ENCODE peak calls at places on chromosomes 5 and 9, in four cellular contexts. One of them, this sample, is unnamed.

GRCh38 chr5:17426104-17426739 is 71.8 kb upstream of the TAF11L2 start:
- DNase-seq in Jurkat, Clone E6-1: no peak
- DNase-seq in CD4-positive, CD25-positive, alpha-beta regulatory T cell: no peak
- DNase-seq in skeletal muscle cell: no peak
- DNase-seq in this sample: no peak

GRCh38 chr5:129271309-129271708 is 176.8 kb downstream of the ISOC1 start:
- DNase-seq in CD4-positive, CD25-positive, alpha-beta regulatory T cell: no peak
- DNase-seq in skeletal muscle cell: no peak
- DNase-seq in Jurkat, Clone E6-1: peak; percentile 16
- DNase-seq in this sample: peak; percentile 2

GRCh38 chr5:94691947-94692346 is 73.5 kb downstream of the SLF1 start:
- DNase-seq in skeletal muscle cell: peak; percentile 78
- DNase-seq in CD4-positive, CD25-positive, alpha-beta regulatory T cell: no peak
- DNase-seq in Jurkat, Clone E6-1: no peak
- DNase-seq in this sample: peak; percentile 26

GRCh38 chr5:102603670-102604069 is 104.9 kb upstream of the SLCO6A1 start:
- DNase-seq in CD4-positive, CD25-positive, alpha-beta regulatory T cell: no peak
- DNase-seq in Jurkat, Clone E6-1: no peak
- DNase-seq in skeletal muscle cell: no peak
- DNase-seq in this sample: no peak

GRCh38 chr9:116555556-116556180 is 131.4 kb upstream of the TRIM32 start:
- DNase-seq in skeletal muscle cell: no peak
- DNase-seq in Jurkat, Clone E6-1: no peak
- DNase-seq in CD4-positive, CD25-positive, alpha-beta regulatory T cell: no peak
- DNase-seq in this sample: no peak

GRCh38 chr5:139394123-139394653 is 716 bp downstream of the PROB1 start:
- DNase-seq in CD4-positive, CD25-positive, alpha-beta regulatory T cell: peak; percentile 38
- DNase-seq in skeletal muscle cell: no peak
- DNase-seq in Jurkat, Clone E6-1: no peak
- DNase-seq in this sample: peak; percentile 84

GRCh38 chr5:142894749-142895148 is 124.6 kb downstream of the ARHGAP26 start:
- DNase-seq in CD4-positive, CD25-positive, alpha-beta regulatory T cell: no peak
- DNase-seq in skeletal muscle cell: peak; percentile 40
- DNase-seq in Jurkat, Clone E6-1: no peak
- DNase-seq in this sample: peak; percentile 64

GRCh38 chr9:68719847-68720246 is 14.8 kb downstream of the PIP5K1B start:
- DNase-seq in skeletal muscle cell: no peak
- DNase-seq in Jurkat, Clone E6-1: no peak
- DNase-seq in CD4-positive, CD25-positive, alpha-beta regulatory T cell: no peak
- DNase-seq in this sample: no peak

GRCh38 chr5:59036274-59036961 is 453.5 kb downstream of the RAB3C start:
- DNase-seq in CD4-positive, CD25-positive, alpha-beta regulatory T cell: peak; percentile 3
- DNase-seq in Jurkat, Clone E6-1: no peak
- DNase-seq in skeletal muscle cell: peak; percentile 98
- DNase-seq in this sample: peak; percentile 97

GRCh38 chr9:114300846-114301797 is 21.8 kb upstream of the ORM1 start:
- DNase-seq in Jurkat, Clone E6-1: no peak
- DNase-seq in CD4-positive, CD25-positive, alpha-beta regulatory T cell: no peak
- DNase-seq in skeletal muscle cell: no peak
- DNase-seq in this sample: no peak

GRCh38 chr5:173620784-173621183 is 4.3 kb upstream of the BOD1 start:
- DNase-seq in skeletal muscle cell: no peak
- DNase-seq in CD4-positive, CD25-positive, alpha-beta regulatory T cell: no peak
- DNase-seq in Jurkat, Clone E6-1: no peak
- DNase-seq in this sample: no peak

GRCh38 chr9:93254061-93254481 is 70.1 kb downstream of the WNK2 start:
- DNase-seq in skeletal muscle cell: no peak
- DNase-seq in Jurkat, Clone E6-1: no peak
- DNase-seq in CD4-positive, CD25-positive, alpha-beta regulatory T cell: no peak
- DNase-seq in this sample: no peak

GRCh38 chr9:35907732-35908483 is 1.4 kb upstream of the SPAAR start:
- DNase-seq in Jurkat, Clone E6-1: no peak
- DNase-seq in CD4-positive, CD25-positive, alpha-beta regulatory T cell: no peak
- DNase-seq in skeletal muscle cell: peak; percentile 99
- DNase-seq in this sample: peak; percentile 92

GRCh38 chr5:170603578-170604565 is 100.1 kb downstream of the KCNIP1 start:
- DNase-seq in Jurkat, Clone E6-1: peak; percentile 32
- DNase-seq in CD4-positive, CD25-positive, alpha-beta regulatory T cell: no peak
- DNase-seq in skeletal muscle cell: no peak
- DNase-seq in this sample: no peak

GRCh38 chr5:172740483-172741205 is 30.4 kb downstream of the DUSP1 start:
- DNase-seq in skeletal muscle cell: peak; percentile 78
- DNase-seq in CD4-positive, CD25-positive, alpha-beta regulatory T cell: no peak
- DNase-seq in Jurkat, Clone E6-1: no peak
- DNase-seq in this sample: peak; percentile 88

DNA sequence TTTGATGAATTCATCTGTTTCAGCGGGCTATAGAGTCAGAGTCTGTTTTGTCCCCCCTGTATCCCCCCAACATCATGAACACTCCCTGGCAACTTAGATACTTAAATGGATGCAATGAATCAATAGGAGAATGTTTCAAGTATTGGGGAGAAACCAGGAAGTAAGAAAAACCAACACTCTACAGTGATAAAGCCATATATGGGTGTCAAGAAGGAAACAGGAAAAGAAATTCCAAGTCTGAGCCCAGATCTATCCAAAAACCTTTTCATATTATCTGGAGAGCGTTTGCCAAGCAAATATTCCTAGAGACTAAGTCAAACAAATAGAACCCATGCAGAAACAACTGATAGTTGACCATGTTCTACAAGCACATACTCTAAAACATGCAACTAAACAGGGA is 2.3 kb upstream of the GNAQ start:
- DNase-seq in CD4-positive, CD25-positive, alpha-beta regulatory T cell: no peak
- DNase-seq in Jurkat, Clone E6-1: no peak
- DNase-seq in skeletal muscle cell: no peak
- DNase-seq in this sample: no peak
- H3K4me3 ChIP-seq in CD4-positive, CD25-positive, alpha-beta regulatory T cell: peak overlapping the region; percentile 82
- H3K4me3 ChIP-seq in Jurkat, Clone E6-1: no peak overlapping the region
- H3K4me3 ChIP-seq in skeletal muscle cell: no peak overlapping the region
- H3K4me3 ChIP-seq in this sample: no peak overlapping the region

GRCh38 chr5:180832638-180833068 is 28.4 kb downstream of the ZFP62 start:
- DNase-seq in CD4-positive, CD25-positive, alpha-beta regulatory T cell: no peak
- DNase-seq in skeletal muscle cell: no peak
- DNase-seq in Jurkat, Clone E6-1: peak; percentile 18
- DNase-seq in this sample: no peak
- H3K4me3 ChIP-seq in CD4-positive, CD25-positive, alpha-beta regulatory T cell: peak overlapping the region; percentile 85
- H3K4me3 ChIP-seq in skeletal muscle cell: no peak overlapping the region
- H3K4me3 ChIP-seq in Jurkat, Clone E6-1: no peak overlapping the region
- H3K4me3 ChIP-seq in this sample: peak overlapping the region; percentile 97

GRCh38 chr5:34996236-34996635 is 51.5 kb downstream of the AGXT2 start:
- DNase-seq in CD4-positive, CD25-positive, alpha-beta regulatory T cell: no peak
- DNase-seq in skeletal muscle cell: no peak
- DNase-seq in Jurkat, Clone E6-1: no peak
- DNase-seq in this sample: no peak
- H3K4me3 ChIP-seq in CD4-positive, CD25-positive, alpha-beta regulatory T cell: no peak overlapping the region
- H3K4me3 ChIP-seq in skeletal muscle cell: no peak overlapping the region
- H3K4me3 ChIP-seq in Jurkat, Clone E6-1: no peak overlapping the region
- H3K4me3 ChIP-seq in this sample: no peak overlapping the region

GRCh38 chr9:136132500-136133050 is 13.9 kb upstream of the TMEM250 start:
- DNase-seq in Jurkat, Clone E6-1: no peak
- DNase-seq in CD4-positive, CD25-positive, alpha-beta regulatory T cell: no peak
- DNase-seq in skeletal muscle cell: no peak
- DNase-seq in this sample: no peak

GRCh38 chr9:136131629-136132499 is 13.2 kb upstream of the TMEM250 start:
- DNase-seq in Jurkat, Clone E6-1: no peak
- DNase-seq in CD4-positive, CD25-positive, alpha-beta regulatory T cell: no peak
- DNase-seq in skeletal muscle cell: no peak
- DNase-seq in this sample: no peak

GRCh38 chr9:136135326-136136126 is 16.9 kb upstream of the TMEM250 start:
- DNase-seq in Jurkat, Clone E6-1: no peak
- DNase-seq in CD4-positive, CD25-positive, alpha-beta regulatory T cell: no peak
- DNase-seq in skeletal muscle cell: no peak
- DNase-seq in this sample: no peak

GRCh38 chr9:136133959-136134484 is 15.3 kb upstream of the TMEM250 start:
- DNase-seq in skeletal muscle cell: no peak
- DNase-seq in CD4-positive, CD25-positive, alpha-beta regulatory T cell: no peak
- DNase-seq in Jurkat, Clone E6-1: no peak
- DNase-seq in this sample: no peak

GRCh38 chr9:136133191-136133958 is 14.7 kb upstream of the TMEM250 start:
- DNase-seq in CD4-positive, CD25-positive, alpha-beta regulatory T cell: peak; percentile 27
- DNase-seq in skeletal muscle cell: no peak
- DNase-seq in Jurkat, Clone E6-1: no peak
- DNase-seq in this sample: no peak
- H3K4me3 ChIP-seq in CD4-positive, CD25-positive, alpha-beta regulatory T cell: no peak overlapping the region
- H3K4me3 ChIP-seq in skeletal muscle cell: peak overlapping the region; percentile 47
- H3K4me3 ChIP-seq in Jurkat, Clone E6-1: no peak overlapping the region
- H3K4me3 ChIP-seq in this sample: peak overlapping the region; percentile 11

DNA sequence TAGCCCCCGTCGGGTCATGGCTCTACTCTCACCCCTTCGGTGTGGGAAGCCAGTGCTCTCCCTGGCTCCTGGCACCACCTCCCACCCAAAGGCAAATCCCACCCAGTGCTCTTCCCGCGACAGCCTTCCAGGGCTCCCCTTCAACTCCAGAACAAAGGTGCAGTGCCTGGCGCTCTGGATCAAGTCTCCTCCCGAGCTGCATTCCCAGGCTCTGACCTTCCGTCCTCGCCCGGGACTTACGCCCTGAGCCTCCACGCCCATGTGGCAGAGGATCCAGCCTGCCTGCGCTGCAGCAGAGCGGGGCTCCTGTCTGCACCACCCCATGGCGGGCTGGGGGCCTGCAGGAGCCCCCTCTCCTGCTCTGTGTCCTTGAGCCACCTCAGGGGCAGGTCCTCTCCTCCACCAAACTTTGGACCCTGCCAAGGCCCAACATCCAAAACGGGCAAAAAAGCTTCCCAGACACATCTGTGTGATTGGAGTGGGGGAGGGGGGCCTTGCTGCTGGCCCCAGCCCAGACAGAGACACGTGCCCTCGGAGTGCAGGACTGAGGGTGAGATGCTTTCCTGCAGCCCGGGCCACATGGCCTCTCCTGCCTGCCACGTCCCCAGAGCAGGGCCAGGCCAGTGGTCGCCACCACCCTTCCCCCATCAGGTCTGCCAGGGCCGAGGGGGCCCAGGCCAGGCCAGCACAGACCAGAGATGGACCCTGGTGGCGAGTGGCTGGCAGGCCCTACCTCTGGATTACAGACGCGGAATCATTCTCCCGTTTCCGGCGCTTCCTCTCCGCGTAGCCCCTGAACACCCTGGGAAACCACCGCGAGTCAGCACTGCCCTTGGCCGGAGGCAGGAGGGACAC is 4.4 kb downstream of the NSMF start:
- DNase-seq in CD4-positive, CD25-positive, alpha-beta regulatory T cell: no peak
- DNase-seq in Jurkat, Clone E6-1: no peak
- DNase-seq in skeletal muscle cell: no peak
- DNase-seq in this sample: peak; percentile 52
- H3K4me3 ChIP-seq in CD4-positive, CD25-positive, alpha-beta regulatory T cell: no peak overlapping the region
- H3K4me3 ChIP-seq in Jurkat, Clone E6-1: peak overlapping the region; percentile 37
- H3K4me3 ChIP-seq in skeletal muscle cell: peak overlapping the region; percentile 21
- H3K4me3 ChIP-seq in this sample: no peak overlapping the region

GRCh38 chr5:88879724-88880123 is 3.3 kb downstream of the MEF2C start:
- DNase-seq in skeletal muscle cell: no peak
- DNase-seq in CD4-positive, CD25-positive, alpha-beta regulatory T cell: no peak
- DNase-seq in Jurkat, Clone E6-1: no peak
- DNase-seq in this sample: no peak

GRCh38 chr5:88877826-88878225 is 5.2 kb downstream of the MEF2C start:
- DNase-seq in Jurkat, Clone E6-1: no peak
- DNase-seq in CD4-positive, CD25-positive, alpha-beta regulatory T cell: no peak
- DNase-seq in skeletal muscle cell: no peak
- DNase-seq in this sample: no peak

GRCh38 chr5:88875609-88876234 is 7.3 kb downstream of the MEF2C start:
- DNase-seq in skeletal muscle cell: no peak
- DNase-seq in Jurkat, Clone E6-1: no peak
- DNase-seq in CD4-positive, CD25-positive, alpha-beta regulatory T cell: no peak
- DNase-seq in this sample: no peak

GRCh38 chr5:88878976-88879375 is 4.0 kb downstream of the MEF2C start:
- DNase-seq in skeletal muscle cell: no peak
- DNase-seq in Jurkat, Clone E6-1: no peak
- DNase-seq in CD4-positive, CD25-positive, alpha-beta regulatory T cell: no peak
- DNase-seq in this sample: peak; percentile 49

DNA sequence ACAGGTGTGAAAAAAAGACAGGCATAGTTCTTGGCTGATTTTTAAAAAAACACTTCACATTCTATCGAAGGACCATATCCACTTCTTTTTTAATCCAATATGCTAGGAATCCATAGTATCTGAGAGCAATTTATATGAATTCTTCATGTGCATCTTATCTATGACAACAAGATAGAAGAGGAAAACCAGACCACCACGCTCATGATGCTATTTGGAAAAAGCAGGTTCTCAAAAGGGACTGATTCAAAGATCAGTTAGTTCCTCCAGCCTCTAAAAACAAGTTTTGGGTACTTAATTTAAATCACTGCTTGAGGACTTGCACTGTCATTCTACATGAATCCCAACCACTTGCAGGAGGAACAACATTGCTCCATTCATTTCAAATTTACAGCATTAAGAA is 6.3 kb downstream of the MEF2C start:
- DNase-seq in CD4-positive, CD25-positive, alpha-beta regulatory T cell: no peak
- DNase-seq in skeletal muscle cell: no peak
- DNase-seq in Jurkat, Clone E6-1: no peak
- DNase-seq in this sample: no peak
- H3K4me3 ChIP-seq in CD4-positive, CD25-positive, alpha-beta regulatory T cell: no peak overlapping the region
- H3K4me3 ChIP-seq in skeletal muscle cell: no peak overlapping the region
- H3K4me3 ChIP-seq in Jurkat, Clone E6-1: no peak overlapping the region
- H3K4me3 ChIP-seq in this sample: no peak overlapping the region

DNA sequence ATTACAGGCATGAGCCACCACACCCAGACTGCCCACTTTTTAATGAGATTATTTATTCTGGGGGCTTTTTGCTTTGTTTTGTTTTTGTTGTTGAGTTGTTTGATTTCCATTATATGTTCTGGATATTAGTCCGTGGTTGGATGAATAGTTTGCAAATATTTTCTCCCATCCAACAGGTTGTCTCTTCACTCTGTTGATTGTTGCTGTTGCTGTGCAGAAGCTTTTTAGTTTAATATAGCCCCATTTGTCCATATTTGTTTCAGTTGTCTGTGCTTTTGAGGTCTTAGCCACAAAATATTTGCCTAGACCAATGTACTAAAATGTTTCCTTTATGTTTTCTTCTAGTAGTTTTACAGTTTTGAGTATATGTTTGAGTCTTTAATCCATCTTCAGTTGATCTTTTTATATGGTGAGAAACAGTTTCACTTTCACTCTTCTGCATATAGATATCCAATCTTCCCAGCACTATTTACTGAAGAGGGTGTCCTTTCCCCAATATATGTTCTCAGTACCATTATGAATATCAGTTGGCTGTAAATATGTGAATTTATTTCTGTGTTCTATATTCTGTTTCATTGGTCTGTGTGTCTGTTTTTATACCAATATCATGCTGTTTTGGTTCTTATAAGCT is 30.2 kb upstream of the TBCA start:
- DNase-seq in CD4-positive, CD25-positive, alpha-beta regulatory T cell: no peak
- DNase-seq in Jurkat, Clone E6-1: no peak
- DNase-seq in skeletal muscle cell: no peak
- DNase-seq in this sample: no peak
- H3K4me3 ChIP-seq in CD4-positive, CD25-positive, alpha-beta regulatory T cell: peak overlapping the region; percentile 49
- H3K4me3 ChIP-seq in Jurkat, Clone E6-1: no peak overlapping the region
- H3K4me3 ChIP-seq in skeletal muscle cell: no peak overlapping the region
- H3K4me3 ChIP-seq in this sample: no peak overlapping the region

This sample was measured in foreskin fibroblast.